ENCODE peak calls at places on chromosomes 3 and 15, in four cellular contexts. K is H9, O is neural crest cell, X is Daoy. V is an unnamed sample.

GRCh38 chr3:108051005-108051404 is 39.8 kb downstream of the CD47 start:
- DNase-seq in K (no peak), O (no peak), X (no peak), V (no peak)

GRCh38 chr3:167691366-167691765 is 37.6 kb upstream of the WDR49 start:
- DNase-seq in K (no peak), O (no peak), X (no peak), V (no peak)

GRCh38 chr3:189941679-189942078 is 179.0 kb downstream of the P3H2 start:
- DNase-seq in K (no peak), O (no peak), X (peak), V (no peak)

GRCh38 chr3:146164506-146164905 is 3.5 kb upstream of the PLOD2 start:
- DNase-seq in K (no peak), O (no peak), X (no peak), V (no peak)

GRCh38 chr3:124858275-124858674 is 28.9 kb downstream of the ITGB5 start:
- DNase-seq in K (no peak), O (no peak), X (no peak), V (no peak)

GRCh38 chr3:23017800-23018199 is 185.3 kb upstream of the UBE2E2 start:
- DNase-seq in K (no peak), O (no peak), X (peak), V (no peak)

GRCh38 chr3:8665407-8665896 is 20.9 kb upstream of the SSUH2 start:
- DNase-seq in K (no peak), O (no peak), X (no peak), V (no peak)

GRCh38 chr3:184590795-184591194 is 29.2 kb downstream of the EPHB3 start:
- DNase-seq in K (no peak), O (no peak), X (peak), V (no peak)

GRCh38 chr3:109122690-109123089 is 4.8 kb upstream of the MORC1 start:
- DNase-seq in K (no peak), O (no peak), X (no peak), V (no peak)

GRCh38 chr15:79290642-79291275 is 8.2 kb downstream of the ANKRD34C start:
- DNase-seq in K (no peak), O (no peak), X (no peak), V (no peak)

GRCh38 chr3:50264389-50264963 is 4.5 kb upstream of the SEMA3B start:
- DNase-seq in K (peak), O (peak), X (peak), V (peak)

GRCh38 chr3:54578417-54578816 is 349.4 kb downstream of the LRTM1 start:
- DNase-seq in K (no peak), O (no peak), X (no peak), V (no peak)

GRCh38 chr3:42476225-42477160 is 25.9 kb upstream of the VIPR1 start:
- DNase-seq in K (no peak), O (no peak), X (peak), V (no peak)

GRCh38 chr3:27686642-27687041 is 35.5 kb downstream of the EOMES start:
- DNase-seq in K (no peak), O (no peak), X (peak), V (no peak)

GRCh38 chr3:1380926-1381646 is 288.3 kb downstream of the CNTN6 start:
- DNase-seq in K (no peak), O (no peak), X (no peak), V (no peak)

GRCh38 chr15:66290518-66290917 is 2.9 kb upstream of the DIS3L start:
- DNase-seq in K (no peak), O (no peak), X (no peak), V (no peak)

GRCh38 chr15:72599855-72600464 is 54.5 kb upstream of the GOLGA6B start:
- DNase-seq in K (no peak), O (peak), X (peak), V (no peak)

GRCh38 chr3:4394048-4394447 is 73.0 kb downstream of the SUMF1 start:
- DNase-seq in K (no peak), O (no peak), X (peak), V (no peak)

GRCh38 chr3:127822836-127823589 is 698 bp upstream of the MGLL start:
- DNase-seq in K (no peak), O (no peak), X (peak), V (peak)

GRCh38 chr3:130390079-130390478 is 44.6 kb downstream of the COL6A5 start:
- DNase-seq in K (no peak), O (no peak), X (no peak), V (no peak)

GRCh38 chr3:157130138-157130880 is 29.6 kb downstream of the CCNL1 start:
- DNase-seq in K (peak), O (peak), X (peak), V (peak)

V was measured in ecto neural progenitor cell.